ENCODE peak calls at places on chromosomes 6 and 20, in four cellular contexts. G, P, K and B are unnamed samples.
A peak's percentile ranks its signal among the peaks of the same experiment; 100 is the strongest.

GRCh38 chr20:51481311-51481997 is 61.1 kb downstream of the NFATC2 start:
- DNase-seq in K (no peak), P (no peak), G (no peak), B (no peak)

GRCh38 chr20:31414381-31414780 is 8.4 kb upstream of the DEFB121 start:
- DNase-seq in K (no peak), P (no peak), G (no peak), B (no peak)

GRCh38 chr6:9647043-9647520 is 767.8 kb downstream of the TFAP2A start:
- DNase-seq in G (no peak), K (no peak), P (no peak), B (no peak)

GRCh38 chr6:24658573-24659511 is 7.9 kb downstream of the TDP2 start:
- DNase-seq in G (no peak), K (no peak), P (no peak), B (no peak)

GRCh38 chr20:37729909-37730308 is 36.1 kb downstream of the CTNNBL1 start:
- DNase-seq in P (no peak), G (no peak), K (no peak), B (no peak)

GRCh38 chr6:392441-393390 is 1.2 kb downstream of the IRF4 start:
- DNase-seq in P (no peak), G (no peak), K (no peak), B (no peak)

GRCh38 chr6:47103931-47104330 is 61.8 kb upstream of the ADGRF1 start:
- DNase-seq in K (no peak), G (no peak), P (no peak), B (no peak)

GRCh38 chr20:57877995-57878394 is 168.2 kb upstream of the PMEPA1 start:
- DNase-seq in P (no peak), K (no peak), G (no peak), B (no peak)

GRCh38 chr6:108163267-108163643 is 2.6 kb upstream of the NR2E1 start:
- DNase-seq in G (no peak), K (no peak), P (no peak), B (no peak)

GRCh38 chr6:106192824-106193223 is 106.7 kb downstream of the PRDM1 start:
- DNase-seq in K (no peak), G (no peak), P (no peak), B (no peak)

GRCh38 chr6:28176373-28176772 is 34.7 kb downstream of the ZKSCAN8 start:
- DNase-seq in P (no peak), K (no peak), G (no peak), B (no peak)

GRCh38 chr20:58131111-58131510 is 97.3 kb downstream of the ANKRD60 start:
- DNase-seq in P (no peak), G (no peak), K (no peak), B (peak; percentile 27)

GRCh38 chr6:132969188-132969587 is 154.8 kb downstream of the RPS12 start:
- DNase-seq in P (no peak), G (no peak), K (no peak), B (no peak)

GRCh38 chr6:33882154-33882553 is 78.4 kb upstream of the MLN start:
- DNase-seq in G (no peak), K (no peak), P (no peak), B (no peak)

GRCh38 chr6:50831216-50831615 is 12.5 kb downstream of the TFAP2B start:
- DNase-seq in P (no peak), K (no peak), G (no peak), B (no peak)

GRCh38 chr6:50836231-50836630 is 17.6 kb downstream of the TFAP2B start:
- DNase-seq in P (no peak), G (no peak), K (no peak), B (no peak)

GRCh38 chr6:50829898-50830439 is 11.3 kb downstream of the TFAP2B start:
- DNase-seq in K (no peak), P (no peak), G (no peak), B (no peak)

GRCh38 chr6:50834929-50835328 is 16.3 kb downstream of the TFAP2B start:
- DNase-seq in K (no peak), G (no peak), P (no peak), B (no peak)

DNA sequence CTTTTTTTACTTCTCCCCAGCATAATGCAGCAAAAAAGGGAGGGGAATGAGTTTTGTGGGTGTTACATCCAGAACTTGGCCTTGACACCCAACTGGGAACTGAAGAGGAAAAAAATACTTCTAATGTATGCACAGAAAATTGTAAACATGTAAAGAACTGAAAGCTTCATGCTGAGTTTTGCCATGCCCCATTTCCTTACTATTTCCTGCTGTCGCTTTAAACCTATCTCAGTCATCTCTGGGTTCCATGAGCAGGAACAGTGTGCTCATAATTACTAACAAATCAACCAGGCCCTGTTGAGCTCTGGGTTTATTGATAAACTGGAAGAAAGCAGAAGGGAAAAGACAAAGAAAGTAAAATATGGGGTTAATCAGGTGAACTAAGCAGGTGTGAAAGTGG is 14.2 kb downstream of the TFAP2B start:
- DNase-seq in G (no peak), K (no peak), P (no peak), B (no peak)
- H3K27me3 ChIP-seq in G (peaks cover 11% of the 10 kb centered on the region), K (no peaks in the 10 kb centered on the region), P (peaks cover 64% of the 10 kb centered on the region), B (peaks cover 2% of the 10 kb centered on the region)

GRCh38 chr6:149429427-149430360 is 29.6 kb downstream of the SUMO4 start:
- DNase-seq in K (no peak), P (no peak), G (no peak), B (no peak)
- TF ChIP-seq SUZ12 in K (no peak), P (no peak), G (no peak), B (no peak)

DNA sequence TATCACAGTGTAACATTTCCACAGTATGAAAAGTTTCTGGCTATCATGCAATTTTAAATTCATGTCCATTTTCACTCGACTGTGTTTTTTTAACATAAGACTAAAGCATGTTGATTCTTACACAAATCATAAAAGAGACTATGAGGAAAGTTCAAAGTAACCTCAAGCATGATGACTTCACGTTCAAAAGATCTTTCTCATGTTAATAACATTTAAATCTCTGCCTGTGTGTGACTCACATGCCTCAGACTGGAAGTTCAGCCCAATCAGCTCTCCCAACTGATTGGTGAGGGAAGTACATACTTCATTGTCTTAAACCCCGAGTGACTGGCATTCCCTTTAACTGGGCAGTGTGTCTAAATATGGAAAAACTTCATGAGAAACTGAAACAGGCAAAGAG is 37.4 kb downstream of the ATXN1 start:
- DNase-seq in K (no peak), G (peak; percentile 71), P (peak; percentile 47), B (peak; percentile 20)
- H3K4me1 ChIP-seq in K (no peaks in the 10 kb centered on the region), G (peaks cover 86% of the 10 kb centered on the region), P (peaks cover 4% of the 10 kb centered on the region), B (no peaks in the 10 kb centered on the region)

GRCh38 chr20:1300083-1300840 is 28.7 kb downstream of the SDCBP2 start:
- DNase-seq in G (no peak), P (no peak), K (no peak), B (no peak)

GRCh38 chr20:1299522-1299921 is 29.4 kb downstream of the SDCBP2 start:
- DNase-seq in K (no peak), P (no peak), G (no peak), B (no peak)

GRCh38 chr20:1302578-1303541 is 26.1 kb downstream of the SDCBP2 start:
- DNase-seq in K (no peak), G (no peak), P (no peak), B (no peak)

GRCh38 chr20:1298888-1299511 is 29.9 kb downstream of the SDCBP2 start:
- DNase-seq in K (no peak), G (no peak), P (no peak), B (no peak)

GRCh38 chr20:1301031-1301529 is 27.9 kb downstream of the SDCBP2 start:
- DNase-seq in K (no peak), G (no peak), P (no peak), B (peak; percentile 58)
- H3K27me3 ChIP-seq in K (no peaks in the 10 kb centered on the region), G (peaks cover 62% of the 10 kb centered on the region), P (no peaks in the 10 kb centered on the region), B (no peaks in the 10 kb centered on the region)

GRCh38 chr6:4872841-4873240 is 96.6 kb downstream of the CDYL start:
- DNase-seq in K (no peak), G (no peak), P (no peak), B (no peak)
- TF ChIP-seq SUZ12 in K (no peak), G (no peak), P (no peak), B (no peak)

GRCh38 chr20:50460115-50460607 is 50.0 kb upstream of the PTPN1 start:
- DNase-seq in K (no peak), P (no peak), G (no peak), B (no peak)
- H3K4me1 ChIP-seq in K (peaks cover 4% of the 10 kb centered on the region), P (peaks cover 3% of the 10 kb centered on the region), G (peaks cover 90% of the 10 kb centered on the region), B (peaks cover 9% of the 10 kb centered on the region)

DNA sequence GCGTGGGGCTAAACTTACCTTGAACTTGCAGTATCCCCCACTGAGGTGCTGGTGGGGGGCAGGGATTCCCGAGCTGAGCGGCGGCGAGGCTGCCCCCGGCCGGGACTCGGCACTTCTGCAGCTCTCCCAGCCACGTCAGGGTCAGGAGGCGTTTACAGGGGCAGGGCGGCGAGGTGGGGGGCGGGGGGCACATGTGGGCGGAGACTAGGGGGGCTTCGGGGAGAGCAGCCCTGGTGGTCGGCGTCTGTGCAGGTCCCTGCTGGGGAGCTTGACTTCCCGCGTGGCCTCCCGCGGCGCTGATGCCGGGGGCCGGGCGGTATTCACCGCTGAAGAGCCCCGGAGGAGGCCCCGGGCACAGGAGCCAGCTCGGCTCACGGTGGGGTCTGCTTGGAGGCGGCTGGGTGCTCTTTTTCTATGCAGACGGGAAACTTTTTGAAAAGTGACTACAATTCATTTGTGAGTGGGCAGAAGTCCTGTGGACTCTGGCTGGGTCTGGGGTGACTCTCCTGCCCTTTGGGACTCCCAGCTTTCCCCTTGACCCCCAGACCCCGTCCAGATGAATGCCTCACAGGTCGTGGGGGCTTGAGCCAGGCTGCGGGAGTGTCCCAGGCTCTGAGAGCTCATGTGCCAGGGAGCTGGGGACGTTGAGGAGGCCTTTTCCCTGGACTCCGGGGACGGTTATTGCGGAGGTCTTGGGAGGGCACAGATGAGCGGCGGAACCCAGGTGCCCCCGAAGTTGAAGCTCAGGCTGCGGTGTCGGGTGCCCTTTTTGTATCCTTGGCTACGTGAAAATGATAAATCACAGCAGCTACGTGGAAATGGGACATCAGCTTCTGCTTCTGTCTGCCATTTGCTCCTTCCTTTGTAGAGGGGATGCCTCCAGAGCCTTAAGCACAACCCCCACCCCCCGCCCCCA is 75.9 kb upstream of the GATA5 start:
- DNase-seq in G (no peak), P (no peak), K (no peak), B (no peak)
- H3K27me3 ChIP-seq in G (peaks cover 98% of the 10 kb centered on the region), P (peaks cover 10% of the 10 kb centered on the region), K (peaks cover 10% of the 10 kb centered on the region), B (peaks cover 55% of the 10 kb centered on the region)

GRCh38 chr6:11428351-11428750 is 109.2 kb upstream of the TMEM170B start:
- DNase-seq in K (no peak), P (no peak), G (no peak), B (no peak)

GRCh38 chr6:11427827-11428245 is 109.7 kb upstream of the TMEM170B start:
- DNase-seq in P (no peak), G (peak; percentile 55), K (no peak), B (no peak)

GRCh38 chr6:11430036-11430435 is 107.5 kb upstream of the TMEM170B start:
- DNase-seq in P (no peak), K (no peak), G (no peak), B (no peak)

GRCh38 chr6:11428895-11429294 is 108.7 kb upstream of the TMEM170B start:
- DNase-seq in P (no peak), K (peak; percentile 83), G (peak; percentile 80), B (peak; percentile 22)

GRCh38 chr6:11429577-11429976 is 108.0 kb upstream of the TMEM170B start:
- DNase-seq in K (no peak), P (no peak), G (no peak), B (peak; percentile 35)
- TF ChIP-seq SUZ12 in K (no peak), P (no peak), G (no peak), B (no peak)